ENCODE peak calls at places on chromosomes 5 and 9, in eight cellular contexts. B, A, T, X, L, H, M and C are unnamed samples. For H3K9me3, the result is how much of the 10 kb centered on the place peaks cover.

GRCh38 chr5:1203311-1203967 is 2.0 kb downstream of the SLC6A19 start:
- DNase-seq in B (no peak), A (no peak), T (no peak), X (no peak), L (no peak), H (no peak), M (no peak), C (no peak)

GRCh38 chr5:54678737-54679136 is 161.2 kb downstream of the SNX18 start:
- DNase-seq in B (no peak), A (no peak), T (no peak), X (no peak), L (no peak), H (no peak), M (no peak), C (no peak)

GRCh38 chr5:12399868-12400267 is 495.6 kb upstream of the CTNND2 start:
- DNase-seq in B (no peak), A (no peak), T (no peak), X (no peak), L (no peak), H (no peak), M (no peak), C (peak)

GRCh38 chr9:111728617-111729366 is 65.9 kb downstream of the SHOC1 start:
- DNase-seq in B (no peak), A (peak), T (no peak), X (no peak), L (peak), H (peak), M (no peak), C (no peak)

GRCh38 chr9:99690573-99690972 is 131.1 kb upstream of the NR4A3 start:
- DNase-seq in B (no peak), A (no peak), T (no peak), X (peak), L (no peak), H (no peak), M (no peak), C (no peak)

GRCh38 chr9:37471942-37472679 is 6.9 kb upstream of the ZBTB5 start:
- DNase-seq in B (no peak), A (peak), T (no peak), X (peak), L (no peak), H (peak), M (no peak), C (no peak)

GRCh38 chr9:125674981-125675973 is 31.7 kb downstream of the MAPKAP1 start:
- DNase-seq in B (no peak), A (peak), T (no peak), X (no peak), L (no peak), H (peak), M (no peak), C (no peak)

GRCh38 chr5:83721878-83722779 is 1.5 kb upstream of the HAPLN1 start:
- DNase-seq in B (peak), A (peak), T (peak), X (peak), L (no peak), H (peak), M (peak), C (peak)

GRCh38 chr5:54171645-54172384 is 138.6 kb downstream of the ARL15 start:
- DNase-seq in B (no peak), A (no peak), T (peak), X (no peak), L (no peak), H (peak), M (no peak), C (peak)

GRCh38 chr9:90433398-90433890 is 209.2 kb downstream of the DIRAS2 start:
- DNase-seq in B (no peak), A (no peak), T (peak), X (peak), L (peak), H (no peak), M (no peak), C (no peak)

GRCh38 chr5:139664727-139665351 is 16.7 kb downstream of the CXXC5 start:
- DNase-seq in B (no peak), A (no peak), T (peak), X (no peak), L (no peak), H (no peak), M (no peak), C (no peak)

GRCh38 chr9:131233556-131233955 is 42.8 kb downstream of the FAM78A start:
- DNase-seq in B (peak), A (no peak), T (no peak), X (no peak), L (no peak), H (no peak), M (no peak), C (no peak)

GRCh38 chr9:76377791-76378190 is 16.4 kb downstream of the RFK start:
- DNase-seq in B (no peak), A (no peak), T (no peak), X (no peak), L (no peak), H (no peak), M (no peak), C (no peak)

GRCh38 chr9:33032865-33033264 is 7.8 kb downstream of the DNAJA1 start:
- DNase-seq in B (no peak), A (no peak), T (no peak), X (no peak), L (no peak), H (no peak), M (no peak), C (no peak)

GRCh38 chr9:32968101-32969011 is 33.1 kb downstream of the APTX start:
- DNase-seq in B (no peak), A (peak), T (peak), X (peak), L (no peak), H (peak), M (peak), C (peak)

GRCh38 chr5:178535299-178536175 is 54.7 kb downstream of the COL23A1 start:
- DNase-seq in B (no peak), A (no peak), T (no peak), X (no peak), L (no peak), H (no peak), M (peak), C (no peak)

GRCh38 chr5:64784451-64785025 is 15.8 kb downstream of the CWC27 start:
- DNase-seq in B (peak), A (peak), T (peak), X (peak), L (no peak), H (peak), M (peak), C (peak)

GRCh38 chr5:169945831-169946261 is 34.4 kb downstream of the INSYN2B start:
- DNase-seq in B (peak), A (no peak), T (no peak), X (peak), L (no peak), H (peak), M (peak), C (no peak)

GRCh38 chr5:134006119-134006514 is 1.3 kb upstream of the VDAC1 start:
- DNase-seq in B (no peak), A (no peak), T (no peak), X (peak), L (no peak), H (no peak), M (no peak), C (no peak)

GRCh38 chr9:20611751-20612287 is 10.5 kb downstream of the MLLT3 start:
- DNase-seq in B (no peak), A (no peak), T (no peak), X (peak), L (no peak), H (peak), M (no peak), C (no peak)

GRCh38 chr9:127983847-127984289 is 3.1 kb upstream of the EEIG1 start:
- DNase-seq in B (no peak), A (no peak), T (no peak), X (no peak), L (no peak), H (no peak), M (no peak), C (peak)

GRCh38 chr9:71681104-71681707 is 87.1 kb downstream of the CEMIP2 start:
- DNase-seq in B (no peak), A (no peak), T (no peak), X (no peak), L (no peak), H (peak), M (no peak), C (no peak)

GRCh38 chr9:38386319-38386895 is 6.1 kb upstream of the ALDH1B1 start:
- DNase-seq in B (no peak), A (no peak), T (no peak), X (no peak), L (no peak), H (no peak), M (no peak), C (no peak)

GRCh38 chr9:134626576-134627416 is 14.8 kb upstream of the COL5A1 start:
- DNase-seq in B (peak), A (no peak), T (peak), X (no peak), L (no peak), H (peak), M (peak), C (no peak)

GRCh38 chr9:105993921-105994715 is 299.8 kb downstream of the TMEM38B start:
- DNase-seq in B (no peak), A (no peak), T (no peak), X (no peak), L (no peak), H (no peak), M (no peak), C (no peak)

GRCh38 chr5:133466551-133467324 is 145.6 kb downstream of the FSTL4 start:
- DNase-seq in B (peak), A (no peak), T (no peak), X (no peak), L (no peak), H (no peak), M (no peak), C (no peak)

GRCh38 chr5:154375331-154376008 is 70.3 kb upstream of the SAP30L start:
- DNase-seq in B (no peak), A (no peak), T (no peak), X (no peak), L (no peak), H (peak), M (no peak), C (no peak)

GRCh38 chr9:124899845-124900244 is 37.9 kb downstream of the ARPC5L start:
- DNase-seq in B (no peak), A (no peak), T (no peak), X (no peak), L (no peak), H (no peak), M (no peak), C (no peak)

GRCh38 chr9:69546265-69546664 is 125.9 kb downstream of the APBA1 start:
- DNase-seq in B (no peak), A (peak), T (no peak), X (peak), L (no peak), H (no peak), M (no peak), C (no peak)

GRCh38 chr5:76404694-76405306 is 1.7 kb downstream of the IQGAP2 start:
- DNase-seq in B (no peak), A (no peak), T (no peak), X (no peak), L (no peak), H (no peak), M (no peak), C (peak)

GRCh38 chr5:86115164-86115563 is 502.6 kb upstream of the COX7C start:
- DNase-seq in B (no peak), A (no peak), T (no peak), X (no peak), L (no peak), H (no peak), M (no peak), C (peak)

GRCh38 chr5:171907731-171908343 is 98.6 kb downstream of the FBXW11 start:
- DNase-seq in B (no peak), A (peak), T (peak), X (peak), L (no peak), H (peak), M (peak), C (peak)

GRCh38 chr5:167348286-167348926 is 943.0 kb upstream of the WWC1 start:
- DNase-seq in B (no peak), A (no peak), T (no peak), X (peak), L (no peak), H (no peak), M (no peak), C (no peak)

GRCh38 chr5:172973127-172973916 is 10.2 kb upstream of the ATP6V0E1 start:
- DNase-seq in B (no peak), A (no peak), T (no peak), X (no peak), L (no peak), H (peak), M (no peak), C (no peak)

GRCh38 chr5:81363093-81363886 is 30.6 kb downstream of the ACOT12 start:
- DNase-seq in B (no peak), A (no peak), T (no peak), X (no peak), L (no peak), H (no peak), M (no peak), C (no peak)

GRCh38 chr9:79946718-79947117 is 375.0 kb downstream of the TLE4 start:
- DNase-seq in B (no peak), A (no peak), T (no peak), X (no peak), L (no peak), H (peak), M (no peak), C (no peak)

GRCh38 chr5:16489322-16489791 is 23.8 kb upstream of the ZNF622 start:
- DNase-seq in B (no peak), A (peak), T (no peak), X (peak), L (no peak), H (peak), M (no peak), C (peak)

DNA sequence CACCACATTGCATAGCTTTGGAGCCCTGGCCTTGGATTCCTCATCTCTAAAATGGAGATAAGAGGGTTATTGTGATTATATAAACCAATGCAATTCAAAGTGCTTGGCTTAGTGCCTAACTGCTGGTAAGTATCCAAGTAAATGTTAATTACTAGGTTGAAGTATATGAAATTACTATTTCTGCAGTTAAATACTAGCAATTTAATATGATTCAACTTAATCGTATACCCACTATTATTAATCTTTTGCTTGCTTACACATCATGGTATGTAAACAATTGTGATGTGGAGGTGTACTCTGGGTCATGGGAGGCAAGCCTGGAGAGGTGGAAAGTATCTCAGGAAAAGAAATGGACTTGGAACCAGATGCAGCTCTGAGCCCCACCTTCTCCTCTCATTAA is 23.9 kb downstream of the NEUROG1 start:
- DNase-seq in B (no peak), A (no peak), T (no peak), X (no peak), L (no peak), H (no peak), M (no peak), C (no peak)
- H3K9me3 ChIP-seq in B (under half), A (under half), T (under half), X (under half), L (under half), H (under half), M (under half), C (under half)

GRCh38 chr9:61671276-61671973 is 481.6 kb downstream of the SPATA31A7 start:
- DNase-seq in B (no peak), A (no peak), T (no peak), X (no peak), L (no peak), H (no peak), M (peak), C (no peak)
- H3K9me3 ChIP-seq in B (under half), A (under half), T (under half), X (under half), L (under half), H (under half), M (under half), C (under half)

GRCh38 chr5:3929799-3930198 is 334.2 kb downstream of the IRX1 start:
- DNase-seq in B (no peak), A (no peak), T (no peak), X (no peak), L (no peak), H (no peak), M (no peak), C (no peak)
- H3K9me3 ChIP-seq in B (under half), A (under half), T (under half), X (under half), L (under half), H (under half), M (under half), C (under half)

GRCh38 chr5:2281446-2281845 is 398.7 kb upstream of the IRX4 start:
- DNase-seq in B (no peak), A (no peak), T (no peak), X (no peak), L (no peak), H (no peak), M (no peak), C (no peak)
- H3K9me3 ChIP-seq in B (under half), A (under half), T (under half), X (under half), L (under half), H (under half), M (under half), C (under half)

DNA sequence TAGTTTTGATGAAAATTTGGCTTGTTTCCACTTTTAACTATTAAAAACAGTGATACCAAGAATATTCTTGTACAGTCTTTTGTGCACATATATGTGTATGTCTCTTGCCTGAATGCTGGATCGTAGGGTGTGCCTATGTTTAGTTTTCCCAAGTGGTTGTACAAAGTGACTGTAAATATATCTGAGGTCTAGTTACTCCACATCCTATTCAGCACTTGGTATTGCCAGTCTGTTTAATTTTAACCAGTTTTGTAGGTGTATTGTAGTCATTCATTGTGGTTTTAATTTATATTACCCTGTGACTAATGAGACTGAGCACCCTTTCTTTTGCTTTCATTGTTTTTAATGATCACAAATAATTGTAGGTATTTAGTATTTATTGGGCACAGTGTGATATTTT is 17.8 kb downstream of the RCL1 start:
- DNase-seq in B (no peak), A (no peak), T (no peak), X (no peak), L (no peak), H (no peak), M (no peak), C (no peak)
- H3K9me3 ChIP-seq in B (under half), A (under half), T (under half), X (under half), L (under half), H (under half), M (under half), C (under half)

DNA sequence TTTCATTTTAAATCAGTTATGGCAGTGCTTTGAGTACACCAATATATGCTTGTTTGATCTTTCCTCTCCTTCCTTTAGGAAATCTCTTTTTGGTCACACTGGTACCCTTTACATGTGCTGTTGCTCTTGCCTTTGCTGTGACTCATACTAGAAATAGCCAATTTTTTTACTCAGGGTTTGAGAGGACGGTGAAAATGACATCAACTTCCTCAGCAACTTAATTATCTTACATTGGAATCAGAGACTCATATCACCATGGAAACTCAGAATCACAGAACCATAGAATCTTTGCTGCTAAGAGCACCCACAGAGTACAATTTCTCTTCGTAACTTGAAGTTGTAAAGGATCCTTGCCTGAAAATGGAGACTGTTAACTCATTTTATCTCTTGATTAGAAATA is 13.8 kb upstream of the ZNF300 start:
- DNase-seq in B (no peak), A (no peak), T (no peak), X (no peak), L (no peak), H (no peak), M (no peak), C (no peak)
- H3K9me3 ChIP-seq in B (under half), A (under half), T (under half), X (under half), L (under half), H (half or more), M (under half), C (under half)